ENCODE peak calls at places on chromosomes 6 and 20, in six cellular contexts. One of them, this sample, is unnamed.

GRCh38 chr20:326645-327031 is 1.3 kb downstream of the SOX12 start:
- DNase-seq in cardiac muscle cell: peak; percentile 37
- DNase-seq in tibial artery: no peak
- DNase-seq in body of pancreas: peak; percentile 31
- DNase-seq in lower lobe of right lung: peak; percentile 64
- DNase-seq in epithelial cell of esophagus: no peak
- DNase-seq in this sample: no peak

GRCh38 chr6:145892026-145892425 is 72.1 kb downstream of the SHPRH start:
- DNase-seq in tibial artery: no peak
- DNase-seq in body of pancreas: no peak
- DNase-seq in epithelial cell of esophagus: no peak
- DNase-seq in cardiac muscle cell: no peak
- DNase-seq in lower lobe of right lung: no peak
- DNase-seq in this sample: no peak

GRCh38 chr6:127177030-127177928 is 58.8 kb downstream of the RSPO3 start:
- DNase-seq in tibial artery: no peak
- DNase-seq in epithelial cell of esophagus: no peak
- DNase-seq in body of pancreas: no peak
- DNase-seq in cardiac muscle cell: peak; percentile 61
- DNase-seq in lower lobe of right lung: no peak
- DNase-seq in this sample: peak; percentile 70

GRCh38 chr6:72861935-72862432 is 240.1 kb downstream of the KCNQ5 start:
- DNase-seq in lower lobe of right lung: no peak
- DNase-seq in tibial artery: peak; percentile 84
- DNase-seq in cardiac muscle cell: peak; percentile 50
- DNase-seq in body of pancreas: no peak
- DNase-seq in epithelial cell of esophagus: peak; percentile 66
- DNase-seq in this sample: peak; percentile 38

GRCh38 chr6:42394881-42395620 is 56.7 kb downstream of the TRERF1 start:
- DNase-seq in epithelial cell of esophagus: no peak
- DNase-seq in cardiac muscle cell: no peak
- DNase-seq in tibial artery: peak; percentile 59
- DNase-seq in lower lobe of right lung: no peak
- DNase-seq in body of pancreas: no peak
- DNase-seq in this sample: no peak

GRCh38 chr6:113629940-113630339 is 227.2 kb upstream of the MARCKS start:
- DNase-seq in cardiac muscle cell: no peak
- DNase-seq in body of pancreas: no peak
- DNase-seq in epithelial cell of esophagus: no peak
- DNase-seq in lower lobe of right lung: no peak
- DNase-seq in tibial artery: no peak
- DNase-seq in this sample: no peak

GRCh38 chr20:51529027-51529749 is 13.3 kb downstream of the NFATC2 start:
- DNase-seq in epithelial cell of esophagus: no peak
- DNase-seq in cardiac muscle cell: peak; percentile 69
- DNase-seq in tibial artery: no peak
- DNase-seq in body of pancreas: no peak
- DNase-seq in lower lobe of right lung: no peak
- DNase-seq in this sample: peak; percentile 44

GRCh38 chr6:34984416-34984815 is 95.4 kb downstream of the ANKS1A start:
- DNase-seq in lower lobe of right lung: no peak
- DNase-seq in epithelial cell of esophagus: no peak
- DNase-seq in tibial artery: no peak
- DNase-seq in body of pancreas: no peak
- DNase-seq in cardiac muscle cell: no peak
- DNase-seq in this sample: no peak

GRCh38 chr20:59171986-59172385 is 8.4 kb downstream of the ZNF831 start:
- DNase-seq in epithelial cell of esophagus: no peak
- DNase-seq in tibial artery: no peak
- DNase-seq in body of pancreas: no peak
- DNase-seq in cardiac muscle cell: no peak
- DNase-seq in lower lobe of right lung: no peak
- DNase-seq in this sample: no peak

GRCh38 chr6:116528800-116529199 is 16.7 kb downstream of the TRAPPC3L start:
- DNase-seq in epithelial cell of esophagus: no peak
- DNase-seq in cardiac muscle cell: peak; percentile 45
- DNase-seq in tibial artery: no peak
- DNase-seq in body of pancreas: no peak
- DNase-seq in lower lobe of right lung: no peak
- DNase-seq in this sample: no peak

GRCh38 chr6:168292911-168293310 is 26.7 kb downstream of the DACT2 start:
- DNase-seq in cardiac muscle cell: no peak
- DNase-seq in lower lobe of right lung: no peak
- DNase-seq in epithelial cell of esophagus: no peak
- DNase-seq in body of pancreas: no peak
- DNase-seq in tibial artery: peak; percentile 32
- DNase-seq in this sample: no peak

GRCh38 chr20:64279826-64280459 is 24.4 kb downstream of the PCMTD2 start:
- DNase-seq in epithelial cell of esophagus: no peak
- DNase-seq in body of pancreas: no peak
- DNase-seq in lower lobe of right lung: no peak
- DNase-seq in cardiac muscle cell: no peak
- DNase-seq in tibial artery: no peak
- DNase-seq in this sample: no peak

GRCh38 chr6:132736239-132736638 is 21.5 kb downstream of the VNN2 start:
- DNase-seq in body of pancreas: no peak
- DNase-seq in lower lobe of right lung: no peak
- DNase-seq in cardiac muscle cell: peak; percentile 33
- DNase-seq in epithelial cell of esophagus: peak; percentile 90
- DNase-seq in tibial artery: no peak
- DNase-seq in this sample: no peak

GRCh38 chr20:63387393-63387792 is 26.2 kb upstream of the CHRNA4 start:
- DNase-seq in tibial artery: no peak
- DNase-seq in body of pancreas: no peak
- DNase-seq in epithelial cell of esophagus: no peak
- DNase-seq in lower lobe of right lung: no peak
- DNase-seq in cardiac muscle cell: no peak
- DNase-seq in this sample: no peak

GRCh38 chr6:493840-494239 is 102.3 kb downstream of the IRF4 start:
- DNase-seq in body of pancreas: no peak
- DNase-seq in lower lobe of right lung: no peak
- DNase-seq in epithelial cell of esophagus: no peak
- DNase-seq in cardiac muscle cell: no peak
- DNase-seq in tibial artery: no peak
- DNase-seq in this sample: no peak

GRCh38 chr6:71229466-71229865 is 59.1 kb upstream of the OGFRL1 start:
- DNase-seq in lower lobe of right lung: no peak
- DNase-seq in cardiac muscle cell: no peak
- DNase-seq in epithelial cell of esophagus: no peak
- DNase-seq in tibial artery: no peak
- DNase-seq in body of pancreas: no peak
- DNase-seq in this sample: no peak

GRCh38 chr6:33785766-33786165 is 3.2 kb downstream of the LEMD2 start:
- DNase-seq in body of pancreas: no peak
- DNase-seq in cardiac muscle cell: peak; percentile 38
- DNase-seq in lower lobe of right lung: no peak
- DNase-seq in epithelial cell of esophagus: peak; percentile 28
- DNase-seq in tibial artery: no peak
- DNase-seq in this sample: peak; percentile 85

GRCh38 chr6:53483423-53484353 is 61.2 kb downstream of the GCLC start:
- DNase-seq in cardiac muscle cell: peak; percentile 55
- DNase-seq in epithelial cell of esophagus: no peak
- DNase-seq in body of pancreas: no peak
- DNase-seq in lower lobe of right lung: no peak
- DNase-seq in tibial artery: no peak
- DNase-seq in this sample: no peak

GRCh38 chr6:13762648-13763441 is 51.2 kb upstream of the RANBP9 start:
- DNase-seq in body of pancreas: no peak
- DNase-seq in epithelial cell of esophagus: peak; percentile 96
- DNase-seq in lower lobe of right lung: no peak
- DNase-seq in tibial artery: peak; percentile 84
- DNase-seq in cardiac muscle cell: peak; percentile 95
- DNase-seq in this sample: peak; percentile 97

GRCh38 chr6:143024977-143025376 is 35.7 kb upstream of the AIG1 start:
- DNase-seq in tibial artery: no peak
- DNase-seq in cardiac muscle cell: no peak
- DNase-seq in lower lobe of right lung: no peak
- DNase-seq in body of pancreas: no peak
- DNase-seq in epithelial cell of esophagus: no peak
- DNase-seq in this sample: no peak

GRCh38 chr6:143021543-143021942 is 39.1 kb upstream of the AIG1 start:
- DNase-seq in tibial artery: no peak
- DNase-seq in body of pancreas: no peak
- DNase-seq in lower lobe of right lung: no peak
- DNase-seq in epithelial cell of esophagus: no peak
- DNase-seq in cardiac muscle cell: no peak
- DNase-seq in this sample: no peak

GRCh38 chr6:143018955-143019354 is 41.7 kb upstream of the AIG1 start:
- DNase-seq in body of pancreas: no peak
- DNase-seq in cardiac muscle cell: peak; percentile 38
- DNase-seq in lower lobe of right lung: no peak
- DNase-seq in tibial artery: no peak
- DNase-seq in epithelial cell of esophagus: no peak
- DNase-seq in this sample: no peak

GRCh38 chr6:143027058-143027457 is 33.6 kb upstream of the AIG1 start:
- DNase-seq in epithelial cell of esophagus: peak; percentile 37
- DNase-seq in cardiac muscle cell: peak; percentile 56
- DNase-seq in tibial artery: no peak
- DNase-seq in body of pancreas: peak; percentile 47
- DNase-seq in lower lobe of right lung: peak; percentile 48
- DNase-seq in this sample: no peak

DNA sequence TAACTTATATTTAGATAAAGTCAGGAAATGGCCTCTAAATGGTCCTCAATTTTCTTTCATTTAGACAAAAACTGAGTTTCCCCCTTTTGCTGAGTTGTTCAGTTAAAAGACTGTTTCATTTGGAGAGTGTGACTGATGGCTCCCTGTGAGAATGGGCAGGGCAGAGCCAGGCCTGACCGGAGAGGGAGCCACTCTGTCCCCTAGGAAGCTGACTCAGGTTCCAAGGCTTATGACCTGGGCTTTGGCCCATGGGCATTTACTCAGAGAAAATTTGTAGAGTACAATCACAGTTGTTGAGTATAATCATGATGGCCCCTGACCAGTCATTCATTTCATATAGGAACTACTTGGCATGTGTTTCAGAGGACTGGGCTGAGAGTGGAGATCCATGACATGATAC is 37.0 kb upstream of the AIG1 start:
- DNase-seq in lower lobe of right lung: no peak
- DNase-seq in tibial artery: no peak
- DNase-seq in body of pancreas: no peak
- DNase-seq in cardiac muscle cell: no peak
- DNase-seq in epithelial cell of esophagus: no peak
- DNase-seq in this sample: no peak
- TF ChIP-seq CTCF in lower lobe of right lung: no peak
- TF ChIP-seq CTCF in tibial artery: no peak
- TF ChIP-seq CTCF in body of pancreas: no peak
- TF ChIP-seq CTCF in cardiac muscle cell: no peak
- TF ChIP-seq CTCF in epithelial cell of esophagus: no peak
- TF ChIP-seq CTCF in this sample: no peak

DNA sequence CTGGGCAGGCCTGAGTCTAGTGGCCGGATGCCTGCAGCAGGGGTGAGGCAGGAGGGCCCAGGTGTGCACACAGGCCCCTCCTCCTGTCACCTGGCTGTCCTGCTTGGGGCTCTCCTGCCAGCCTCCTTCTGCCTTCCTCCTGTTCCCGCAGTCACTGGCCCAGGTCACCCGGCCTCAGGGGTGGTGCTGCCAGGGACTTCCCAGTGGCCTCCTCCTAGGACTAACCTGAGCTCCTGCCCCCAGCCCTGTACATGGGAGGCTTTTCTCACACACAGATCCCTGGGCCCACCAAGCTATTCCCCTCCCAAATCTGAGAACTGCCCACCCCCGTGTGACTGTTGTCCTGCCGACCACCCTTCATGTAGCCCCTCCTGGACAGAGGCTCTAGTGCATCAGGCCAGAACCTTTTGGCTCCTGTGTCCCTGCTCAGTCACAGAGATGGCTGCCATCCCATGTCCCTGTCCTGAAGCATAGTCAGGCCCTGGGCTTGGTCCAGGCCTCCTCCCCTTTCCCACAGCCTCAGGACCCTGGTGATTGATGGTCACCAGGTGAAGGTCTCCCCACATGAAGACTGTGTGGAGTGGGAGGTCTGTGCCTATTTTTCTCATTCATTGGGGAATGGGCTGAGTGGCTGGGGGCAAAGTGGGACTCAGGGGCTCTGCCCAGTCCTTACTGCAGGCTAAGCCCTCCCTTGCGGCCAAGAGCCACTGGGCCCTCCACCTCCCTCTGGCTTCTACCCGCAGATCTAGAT is 1.1 kb upstream of the ULBP1 start:
- DNase-seq in lower lobe of right lung: no peak
- DNase-seq in epithelial cell of esophagus: no peak
- DNase-seq in body of pancreas: no peak
- DNase-seq in cardiac muscle cell: no peak
- DNase-seq in tibial artery: no peak
- DNase-seq in this sample: no peak
- H3K4me3 ChIP-seq in lower lobe of right lung: peak overlapping the region; percentile 64
- H3K4me3 ChIP-seq in epithelial cell of esophagus: no peak overlapping the region
- H3K4me3 ChIP-seq in body of pancreas: no peak overlapping the region
- H3K4me3 ChIP-seq in cardiac muscle cell: no peak overlapping the region
- H3K4me3 ChIP-seq in tibial artery: no peak overlapping the region
- H3K4me3 ChIP-seq in this sample: no peak overlapping the region

GRCh38 chr6:164106345-164106769 is 691.8 kb downstream of the QKI start:
- DNase-seq in body of pancreas: no peak
- DNase-seq in cardiac muscle cell: peak; percentile 59
- DNase-seq in lower lobe of right lung: no peak
- DNase-seq in tibial artery: no peak
- DNase-seq in epithelial cell of esophagus: no peak
- DNase-seq in this sample: no peak
- TF ChIP-seq CTCF in body of pancreas: no peak
- TF ChIP-seq CTCF in cardiac muscle cell: peak; percentile 73
- TF ChIP-seq CTCF in lower lobe of right lung: peak; percentile 43
- TF ChIP-seq CTCF in tibial artery: no peak
- TF ChIP-seq CTCF in epithelial cell of esophagus: no peak
- TF ChIP-seq CTCF in this sample: peak; percentile 30

DNA sequence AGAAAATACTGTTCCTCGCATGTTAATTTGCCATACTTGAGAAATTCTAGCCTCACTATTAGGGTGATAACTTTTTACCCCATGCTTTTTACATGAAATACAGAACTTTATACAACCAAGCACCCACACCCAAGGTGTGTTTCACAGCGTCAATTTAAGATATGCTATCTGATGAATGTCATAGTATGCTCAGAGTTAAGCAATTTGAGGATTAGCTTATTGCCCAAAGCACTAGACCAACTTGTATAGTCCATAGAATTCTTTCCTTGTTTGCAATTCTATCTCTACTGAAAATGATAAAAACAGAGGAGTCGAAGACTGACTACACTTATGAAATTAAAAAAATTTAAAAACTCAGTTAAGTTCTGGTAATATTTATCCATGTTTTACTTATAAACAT is 82.1 kb upstream of the CARMIL1 start:
- DNase-seq in lower lobe of right lung: no peak
- DNase-seq in body of pancreas: no peak
- DNase-seq in tibial artery: no peak
- DNase-seq in cardiac muscle cell: no peak
- DNase-seq in epithelial cell of esophagus: peak; percentile 24
- DNase-seq in this sample: no peak
- H3K4me3 ChIP-seq in lower lobe of right lung: no peak overlapping the region
- H3K4me3 ChIP-seq in body of pancreas: no peak overlapping the region
- H3K4me3 ChIP-seq in tibial artery: no peak overlapping the region
- H3K4me3 ChIP-seq in cardiac muscle cell: no peak overlapping the region
- H3K4me3 ChIP-seq in epithelial cell of esophagus: no peak overlapping the region
- H3K4me3 ChIP-seq in this sample: no peak overlapping the region

DNA sequence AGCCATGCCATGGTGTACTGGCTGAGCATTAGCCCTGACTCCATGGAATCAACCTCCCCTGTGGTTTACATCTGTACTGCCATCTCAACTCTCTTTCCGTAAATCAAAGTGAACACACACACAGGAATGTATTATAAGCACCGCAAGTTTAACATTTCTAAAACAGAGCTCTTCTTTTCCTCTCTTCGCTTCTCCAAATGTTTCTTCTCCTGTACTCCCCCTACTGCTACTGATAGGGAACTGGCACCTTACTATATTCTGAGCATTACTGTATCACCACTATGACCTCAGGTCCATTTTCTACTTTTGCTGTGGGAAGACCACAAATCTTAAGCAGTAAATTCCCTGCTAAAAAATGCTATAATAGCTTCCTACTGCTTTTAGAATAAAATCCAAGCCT is 101.2 kb downstream of the NUS1 start:
- DNase-seq in tibial artery: no peak
- DNase-seq in cardiac muscle cell: no peak
- DNase-seq in lower lobe of right lung: no peak
- DNase-seq in body of pancreas: no peak
- DNase-seq in epithelial cell of esophagus: no peak
- DNase-seq in this sample: peak; percentile 34
- TF ChIP-seq CTCF in tibial artery: no peak
- TF ChIP-seq CTCF in cardiac muscle cell: no peak
- TF ChIP-seq CTCF in lower lobe of right lung: no peak
- TF ChIP-seq CTCF in body of pancreas: no peak
- TF ChIP-seq CTCF in epithelial cell of esophagus: peak; percentile 19
- TF ChIP-seq CTCF in this sample: peak; percentile 51